ENCODE peak calls at places on chromosome 19, in four cellular contexts. A is stimulated activated CD4-positive, alpha-beta T cell treated with anti-CD3 and anti-CD28 coated beads, TNF-alpha, amount 100 ng/mL, for 4 hours; H is A172; S is hypothalamus. R is an unnamed sample.

GRCh38 chr19:20423381-20424207 is 142.0 kb downstream of the ZNF737 start:
- DNase-seq in A (no peak), H (no peak), S (peak), R (peak)

GRCh38 chr19:15304140-15304705 is 28.1 kb downstream of the BRD4 start:
- DNase-seq in A (no peak), H (no peak), S (no peak), R (no peak)

GRCh38 chr19:45817010-45817724 is 2.1 kb upstream of the RSPH6A start:
- DNase-seq in A (peak), H (peak), S (peak), R (peak)

GRCh38 chr19:22945560-22945959 is 57.4 kb downstream of the ZNF728 start:
- DNase-seq in A (no peak), H (no peak), S (no peak), R (no peak)

GRCh38 chr19:1507763-1508506 is 4.9 kb downstream of the ADAMTSL5 start:
- DNase-seq in A (peak), H (peak), S (peak), R (peak)

GRCh38 chr19:4866595-4867424 is 657 bp downstream of the PLIN3 start:
- DNase-seq in A (no peak), H (no peak), S (peak), R (peak)

GRCh38 chr19:6678690-6679109 is 8.7 kb upstream of the TNFSF14 start:
- DNase-seq in A (no peak), H (no peak), S (no peak), R (no peak)

GRCh38 chr19:7575426-7576040 is 20.1 kb upstream of the CAMSAP3 start:
- DNase-seq in A (no peak), H (peak), S (no peak), R (peak)

GRCh38 chr19:1041835-1042685 is 2.2 kb downstream of the ABCA7 start:
- DNase-seq in A (no peak), H (peak), S (no peak), R (peak)

GRCh38 chr19:40236366-40236765 is 9.9 kb upstream of the CCNP start:
- DNase-seq in A (no peak), H (no peak), S (no peak), R (no peak)

GRCh38 chr19:18156841-18157464 is 4.0 kb downstream of the PIK3R2 start:
- DNase-seq in A (no peak), H (peak), S (peak), R (peak)

GRCh38 chr19:58196911-58197616 is 14.2 kb downstream of the ZNF274 start:
- DNase-seq in A (no peak), H (peak), S (no peak), R (no peak)

GRCh38 chr19:5288347-5288739 is 52.3 kb downstream of the PTPRS start:
- DNase-seq in A (no peak), H (no peak), S (no peak), R (no peak)

GRCh38 chr19:43553656-43554055 is 20.7 kb downstream of the ZNF575 start:
- DNase-seq in A (no peak), H (no peak), S (no peak), R (no peak)

GRCh38 chr19:47020992-47021496 is 1.4 kb downstream of the NPAS1 start:
- DNase-seq in A (no peak), H (no peak), S (no peak), R (no peak)

GRCh38 chr19:45049073-45049736 is 10.4 kb downstream of the CLASRP start:
- DNase-seq in A (no peak), H (no peak), S (peak), R (no peak)

GRCh38 chr19:39032164-39032918 is at the start of gene FBXO27:
- DNase-seq in A (no peak), H (no peak), S (peak), R (peak)

GRCh38 chr19:20359933-20360720 is 193.1 kb downstream of the ZNF486 start:
- DNase-seq in A (no peak), H (no peak), S (peak), R (no peak)

GRCh38 chr19:8334458-8335342 is 8.4 kb downstream of the KANK3 start:
- DNase-seq in A (no peak), H (peak), S (peak), R (peak)

GRCh38 chr19:33310606-33311325 is 8.4 kb upstream of the CEBPA start:
- DNase-seq in A (no peak), H (no peak), S (no peak), R (no peak)

GRCh38 chr19:45153339-45154063 is 7.3 kb downstream of the NKPD1 start:
- DNase-seq in A (no peak), H (no peak), S (peak), R (peak)

GRCh38 chr19:35270381-35270811 is 1.6 kb downstream of the USF2 start:
- DNase-seq in A (no peak), H (no peak), S (no peak), R (no peak)

GRCh38 chr19:16118489-16119033 is 6.9 kb downstream of the RAB8A start:
- DNase-seq in A (no peak), H (no peak), S (no peak), R (no peak)

GRCh38 chr19:40646564-40647254 is 43.7 kb downstream of the NUMBL start:
- DNase-seq in A (no peak), H (no peak), S (no peak), R (no peak)

GRCh38 chr19:32661318-32661717 is 13.7 kb downstream of the ANKRD27 start:
- DNase-seq in A (no peak), H (no peak), S (no peak), R (no peak)

GRCh38 chr19:1411255-1412191 is 4.1 kb downstream of the DAZAP1 start:
- DNase-seq in A (no peak), H (peak), S (peak), R (no peak)

GRCh38 chr19:51339313-51339686 is 2.6 kb downstream of the VSIG10L start:
- DNase-seq in A (peak), H (no peak), S (no peak), R (no peak)

GRCh38 chr19:3751236-3751635 is 10.3 kb downstream of the APBA3 start:
- DNase-seq in A (no peak), H (no peak), S (no peak), R (no peak)

GRCh38 chr19:41877490-41877876 is 404 bp downstream of the CD79A start:
- DNase-seq in A (no peak), H (no peak), S (no peak), R (no peak)

GRCh38 chr19:18995804-18996241 is 37.5 kb downstream of the SUGP2 start:
- DNase-seq in A (no peak), H (peak), S (peak), R (peak)

GRCh38 chr19:1244693-1245451 is 3.3 kb downstream of the ATP5F1D start:
- DNase-seq in A (no peak), H (no peak), S (peak), R (no peak)

GRCh38 chr19:41172297-41173164 is 20.5 kb upstream of the CYP2S1 start:
- DNase-seq in A (no peak), H (no peak), S (no peak), R (no peak)

GRCh38 chr19:21848706-21849105 is 12.7 kb upstream of the ZNF43 start:
- DNase-seq in A (no peak), H (peak), S (no peak), R (peak)

GRCh38 chr19:1725100-1726064 is 27.9 kb upstream of the ONECUT3 start:
- DNase-seq in A (peak), H (peak), S (peak), R (peak)

GRCh38 chr19:44608391-44608821 is 5.0 kb upstream of the IGSF23 start:
- DNase-seq in A (no peak), H (no peak), S (no peak), R (peak)

GRCh38 chr19:45632468-45633196 is 6.6 kb downstream of the EML2 start:
- DNase-seq in A (no peak), H (peak), S (peak), R (peak)

GRCh38 chr19:46487802-46488445 is 7.7 kb downstream of the PNMA8B start:
- DNase-seq in A (peak), H (peak), S (peak), R (peak)

R was measured in Daoy.